ENCODE peak calls at places on chromosome 1, in nine cellular contexts. One of them, this sample, is unnamed.

GRCh38 chr1:207959141-207959825 is 48.4 kb upstream of the CD34 start:
- DNase-seq in iPS-NIHi11: peak; percentile 45
- DNase-seq in left colon: peak; percentile 56
- DNase-seq in caudate nucleus: peak; percentile 47
- DNase-seq in T-cell: no peak
- DNase-seq in NCI-H1694 treated with DMSO at 0.1 percent for 48 hours: no peak
- DNase-seq in stimulated activated CD4-positive, alpha-beta T cell treated with anti-CD3 and anti-CD28 coated beads, Interleukin-12 subunit alpha, Interleukin-12 subunit beta, amount 100 ng/mL, for 4 hours: peak; percentile 4
- DNase-seq in amniotic epithelial cell: peak; percentile 31
- DNase-seq in midbrain: peak; percentile 57
- DNase-seq in this sample: no peak

GRCh38 chr1:16017461-16018303 is at the start of gene HSPB7:
- DNase-seq in stimulated activated CD4-positive, alpha-beta T cell treated with anti-CD3 and anti-CD28 coated beads, Interleukin-12 subunit alpha, Interleukin-12 subunit beta, amount 100 ng/mL, for 4 hours: no peak
- DNase-seq in iPS-NIHi11: peak; percentile 80
- DNase-seq in T-cell: no peak
- DNase-seq in left colon: peak; percentile 88
- DNase-seq in midbrain: peak; percentile 12
- DNase-seq in NCI-H1694 treated with DMSO at 0.1 percent for 48 hours: no peak
- DNase-seq in caudate nucleus: no peak
- DNase-seq in amniotic epithelial cell: peak; percentile 80
- DNase-seq in this sample: no peak

GRCh38 chr1:38525343-38525948 is 334.1 kb downstream of the RRAGC start:
- DNase-seq in midbrain: no peak
- DNase-seq in amniotic epithelial cell: no peak
- DNase-seq in NCI-H1694 treated with DMSO at 0.1 percent for 48 hours: no peak
- DNase-seq in caudate nucleus: no peak
- DNase-seq in T-cell: no peak
- DNase-seq in stimulated activated CD4-positive, alpha-beta T cell treated with anti-CD3 and anti-CD28 coated beads, Interleukin-12 subunit alpha, Interleukin-12 subunit beta, amount 100 ng/mL, for 4 hours: no peak
- DNase-seq in left colon: no peak
- DNase-seq in iPS-NIHi11: no peak
- DNase-seq in this sample: no peak

GRCh38 chr1:24929876-24930702 is at the start of gene RUNX3:
- DNase-seq in midbrain: no peak
- DNase-seq in caudate nucleus: no peak
- DNase-seq in NCI-H1694 treated with DMSO at 0.1 percent for 48 hours: peak; percentile 61
- DNase-seq in amniotic epithelial cell: no peak
- DNase-seq in T-cell: peak; percentile 89
- DNase-seq in stimulated activated CD4-positive, alpha-beta T cell treated with anti-CD3 and anti-CD28 coated beads, Interleukin-12 subunit alpha, Interleukin-12 subunit beta, amount 100 ng/mL, for 4 hours: peak; percentile 93
- DNase-seq in iPS-NIHi11: peak; percentile 88
- DNase-seq in left colon: peak; percentile 60
- DNase-seq in this sample: peak; percentile 91

GRCh38 chr1:192342842-192343241 is 26.1 kb downstream of the RGS21 start:
- DNase-seq in iPS-NIHi11: no peak
- DNase-seq in T-cell: no peak
- DNase-seq in caudate nucleus: peak; percentile 24
- DNase-seq in amniotic epithelial cell: no peak
- DNase-seq in midbrain: no peak
- DNase-seq in stimulated activated CD4-positive, alpha-beta T cell treated with anti-CD3 and anti-CD28 coated beads, Interleukin-12 subunit alpha, Interleukin-12 subunit beta, amount 100 ng/mL, for 4 hours: no peak
- DNase-seq in NCI-H1694 treated with DMSO at 0.1 percent for 48 hours: no peak
- DNase-seq in left colon: no peak
- DNase-seq in this sample: no peak

GRCh38 chr1:245753807-245754206 is 599.0 kb downstream of the KIF26B start:
- DNase-seq in T-cell: no peak
- DNase-seq in caudate nucleus: no peak
- DNase-seq in stimulated activated CD4-positive, alpha-beta T cell treated with anti-CD3 and anti-CD28 coated beads, Interleukin-12 subunit alpha, Interleukin-12 subunit beta, amount 100 ng/mL, for 4 hours: no peak
- DNase-seq in midbrain: no peak
- DNase-seq in NCI-H1694 treated with DMSO at 0.1 percent for 48 hours: no peak
- DNase-seq in iPS-NIHi11: no peak
- DNase-seq in amniotic epithelial cell: no peak
- DNase-seq in left colon: no peak
- DNase-seq in this sample: no peak

GRCh38 chr1:108158893-108159292 is 41.2 kb downstream of the SLC25A24 start:
- DNase-seq in NCI-H1694 treated with DMSO at 0.1 percent for 48 hours: no peak
- DNase-seq in T-cell: no peak
- DNase-seq in stimulated activated CD4-positive, alpha-beta T cell treated with anti-CD3 and anti-CD28 coated beads, Interleukin-12 subunit alpha, Interleukin-12 subunit beta, amount 100 ng/mL, for 4 hours: no peak
- DNase-seq in caudate nucleus: no peak
- DNase-seq in amniotic epithelial cell: no peak
- DNase-seq in midbrain: no peak
- DNase-seq in iPS-NIHi11: no peak
- DNase-seq in left colon: no peak
- DNase-seq in this sample: no peak

GRCh38 chr1:212291505-212292134 is 6.4 kb downstream of the PPP2R5A start:
- DNase-seq in NCI-H1694 treated with DMSO at 0.1 percent for 48 hours: peak; percentile 59
- DNase-seq in stimulated activated CD4-positive, alpha-beta T cell treated with anti-CD3 and anti-CD28 coated beads, Interleukin-12 subunit alpha, Interleukin-12 subunit beta, amount 100 ng/mL, for 4 hours: no peak
- DNase-seq in T-cell: no peak
- DNase-seq in iPS-NIHi11: peak; percentile 48
- DNase-seq in midbrain: peak; percentile 20
- DNase-seq in left colon: no peak
- DNase-seq in caudate nucleus: peak; percentile 8
- DNase-seq in amniotic epithelial cell: peak; percentile 59
- DNase-seq in this sample: no peak

GRCh38 chr1:46034601-46035516 is 97.6 kb downstream of the PIK3R3 start:
- DNase-seq in iPS-NIHi11: no peak
- DNase-seq in NCI-H1694 treated with DMSO at 0.1 percent for 48 hours: no peak
- DNase-seq in amniotic epithelial cell: no peak
- DNase-seq in caudate nucleus: no peak
- DNase-seq in T-cell: no peak
- DNase-seq in midbrain: no peak
- DNase-seq in stimulated activated CD4-positive, alpha-beta T cell treated with anti-CD3 and anti-CD28 coated beads, Interleukin-12 subunit alpha, Interleukin-12 subunit beta, amount 100 ng/mL, for 4 hours: no peak
- DNase-seq in left colon: no peak
- DNase-seq in this sample: no peak

GRCh38 chr1:35556494-35557117 is 597 bp downstream of the KIAA0319L start:
- DNase-seq in NCI-H1694 treated with DMSO at 0.1 percent for 48 hours: no peak
- DNase-seq in stimulated activated CD4-positive, alpha-beta T cell treated with anti-CD3 and anti-CD28 coated beads, Interleukin-12 subunit alpha, Interleukin-12 subunit beta, amount 100 ng/mL, for 4 hours: no peak
- DNase-seq in left colon: no peak
- DNase-seq in caudate nucleus: no peak
- DNase-seq in iPS-NIHi11: no peak
- DNase-seq in midbrain: no peak
- DNase-seq in amniotic epithelial cell: no peak
- DNase-seq in T-cell: no peak
- DNase-seq in this sample: no peak

GRCh38 chr1:11342677-11343076 is 69.7 kb downstream of the UBIAD1 start:
- DNase-seq in T-cell: no peak
- DNase-seq in NCI-H1694 treated with DMSO at 0.1 percent for 48 hours: peak; percentile 85
- DNase-seq in amniotic epithelial cell: no peak
- DNase-seq in stimulated activated CD4-positive, alpha-beta T cell treated with anti-CD3 and anti-CD28 coated beads, Interleukin-12 subunit alpha, Interleukin-12 subunit beta, amount 100 ng/mL, for 4 hours: no peak
- DNase-seq in midbrain: no peak
- DNase-seq in iPS-NIHi11: no peak
- DNase-seq in caudate nucleus: no peak
- DNase-seq in left colon: no peak
- DNase-seq in this sample: no peak

GRCh38 chr1:60762176-60762575 is 320.2 kb upstream of the NFIA start:
- DNase-seq in stimulated activated CD4-positive, alpha-beta T cell treated with anti-CD3 and anti-CD28 coated beads, Interleukin-12 subunit alpha, Interleukin-12 subunit beta, amount 100 ng/mL, for 4 hours: no peak
- DNase-seq in NCI-H1694 treated with DMSO at 0.1 percent for 48 hours: no peak
- DNase-seq in midbrain: no peak
- DNase-seq in left colon: no peak
- DNase-seq in amniotic epithelial cell: no peak
- DNase-seq in T-cell: no peak
- DNase-seq in caudate nucleus: no peak
- DNase-seq in iPS-NIHi11: no peak
- DNase-seq in this sample: no peak

GRCh38 chr1:91781916-91782622 is 103.9 kb downstream of the TGFBR3 start:
- DNase-seq in amniotic epithelial cell: no peak
- DNase-seq in NCI-H1694 treated with DMSO at 0.1 percent for 48 hours: no peak
- DNase-seq in iPS-NIHi11: no peak
- DNase-seq in left colon: no peak
- DNase-seq in T-cell: no peak
- DNase-seq in caudate nucleus: no peak
- DNase-seq in midbrain: no peak
- DNase-seq in stimulated activated CD4-positive, alpha-beta T cell treated with anti-CD3 and anti-CD28 coated beads, Interleukin-12 subunit alpha, Interleukin-12 subunit beta, amount 100 ng/mL, for 4 hours: no peak
- DNase-seq in this sample: no peak

GRCh38 chr1:203771901-203772301 is 6.9 kb downstream of the LAX1 start:
- DNase-seq in midbrain: no peak
- DNase-seq in left colon: peak; percentile 26
- DNase-seq in amniotic epithelial cell: peak; percentile 59
- DNase-seq in NCI-H1694 treated with DMSO at 0.1 percent for 48 hours: no peak
- DNase-seq in iPS-NIHi11: no peak
- DNase-seq in caudate nucleus: no peak
- DNase-seq in T-cell: no peak
- DNase-seq in stimulated activated CD4-positive, alpha-beta T cell treated with anti-CD3 and anti-CD28 coated beads, Interleukin-12 subunit alpha, Interleukin-12 subunit beta, amount 100 ng/mL, for 4 hours: no peak
- DNase-seq in this sample: no peak

GRCh38 chr1:19651141-19651737 is 7.1 kb downstream of the NBL1 start:
- DNase-seq in caudate nucleus: peak; percentile 37
- DNase-seq in NCI-H1694 treated with DMSO at 0.1 percent for 48 hours: no peak
- DNase-seq in left colon: no peak
- DNase-seq in amniotic epithelial cell: peak; percentile 47
- DNase-seq in midbrain: peak; percentile 17
- DNase-seq in iPS-NIHi11: peak; percentile 81
- DNase-seq in stimulated activated CD4-positive, alpha-beta T cell treated with anti-CD3 and anti-CD28 coated beads, Interleukin-12 subunit alpha, Interleukin-12 subunit beta, amount 100 ng/mL, for 4 hours: no peak
- DNase-seq in T-cell: peak; percentile 45
- DNase-seq in this sample: no peak

GRCh38 chr1:231020139-231020601 is 19.9 kb downstream of the FAM89A start:
- DNase-seq in left colon: no peak
- DNase-seq in iPS-NIHi11: no peak
- DNase-seq in amniotic epithelial cell: peak; percentile 86
- DNase-seq in T-cell: no peak
- DNase-seq in midbrain: no peak
- DNase-seq in NCI-H1694 treated with DMSO at 0.1 percent for 48 hours: no peak
- DNase-seq in caudate nucleus: no peak
- DNase-seq in stimulated activated CD4-positive, alpha-beta T cell treated with anti-CD3 and anti-CD28 coated beads, Interleukin-12 subunit alpha, Interleukin-12 subunit beta, amount 100 ng/mL, for 4 hours: no peak
- DNase-seq in this sample: no peak

GRCh38 chr1:246790364-246790763 is 66.2 kb downstream of the SCCPDH start:
- DNase-seq in iPS-NIHi11: no peak
- DNase-seq in NCI-H1694 treated with DMSO at 0.1 percent for 48 hours: no peak
- DNase-seq in left colon: no peak
- DNase-seq in caudate nucleus: no peak
- DNase-seq in stimulated activated CD4-positive, alpha-beta T cell treated with anti-CD3 and anti-CD28 coated beads, Interleukin-12 subunit alpha, Interleukin-12 subunit beta, amount 100 ng/mL, for 4 hours: no peak
- DNase-seq in midbrain: no peak
- DNase-seq in amniotic epithelial cell: no peak
- DNase-seq in T-cell: no peak
- DNase-seq in this sample: no peak